ENCODE peak calls at places on chromosomes 7 and 10, in seven cellular contexts. G is GM23338, X is MM.1S, T is hepatocyte, B is OCI-LY7, L is SK-N-SH, U is HCT116. P is an unnamed sample.

GRCh38 chr10:74589226-74589673 is 237.2 kb upstream of the KAT6B start:
- DNase-seq in B (peak; percentile 80), X (no peak), T (peak; percentile 74), U (no peak), G (peak; percentile 48), L (peak; percentile 66), P (no peak)

GRCh38 chr7:150465414-150465813 is 15.0 kb downstream of the GIMAP8 start:
- DNase-seq in T (no peak), G (no peak), B (no peak), U (no peak), L (no peak), X (no peak), P (no peak)

GRCh38 chr10:89563861-89564478 is 28.6 kb upstream of the SLC16A12 start:
- DNase-seq in T (peak; percentile 57), X (peak; percentile 53), L (peak; percentile 54), B (peak; percentile 57), G (peak; percentile 63), U (peak; percentile 47), P (no peak)

GRCh38 chr10:103942866-103943265 is 24.1 kb upstream of the SLK start:
- DNase-seq in L (no peak), U (no peak), T (no peak), B (no peak), X (no peak), G (no peak), P (no peak)

GRCh38 chr10:99013885-99014284 is 221.8 kb downstream of the HPSE2 start:
- DNase-seq in L (no peak), T (no peak), B (no peak), G (no peak), X (no peak), U (no peak), P (no peak)

GRCh38 chr7:2017483-2017891 is 215.3 kb downstream of the MAD1L1 start:
- DNase-seq in G (no peak), B (no peak), U (no peak), X (no peak), T (no peak), L (peak; percentile 43), P (no peak)

GRCh38 chr7:99034932-99035722 is 108.8 kb downstream of the SMURF1 start:
- DNase-seq in B (no peak), L (no peak), U (no peak), G (no peak), X (no peak), T (no peak), P (no peak)

GRCh38 chr7:44394112-44394447 is 68.7 kb upstream of the CAMK2B start:
- DNase-seq in G (no peak), X (no peak), B (no peak), U (no peak), L (no peak), T (no peak), P (no peak)

GRCh38 chr7:23349484-23350157 is 50.5 kb downstream of the MALSU1 start:
- DNase-seq in G (no peak), L (peak; percentile 32), U (peak; percentile 93), T (no peak), B (no peak), X (no peak), P (peak; percentile 94)

GRCh38 chr7:139394553-139394952 is 34.9 kb downstream of the LUC7L2 start:
- DNase-seq in B (no peak), L (no peak), X (no peak), U (no peak), G (no peak), T (no peak), P (no peak)

GRCh38 chr7:102318482-102318971 is 31.9 kb downstream of the SH2B2 start:
- DNase-seq in B (no peak), G (no peak), U (peak; percentile 48), X (no peak), T (no peak), L (peak; percentile 59), P (peak; percentile 83)

GRCh38 chr7:143239822-143240221 is 18.0 kb downstream of the TAS2R40 start:
- DNase-seq in X (no peak), L (no peak), U (no peak), G (no peak), T (no peak), B (no peak), P (peak; percentile 76)

GRCh38 chr7:157513162-157513621 is 176.4 kb downstream of the DNAJB6 start:
- DNase-seq in B (no peak), T (no peak), G (no peak), U (no peak), X (no peak), L (no peak), P (no peak)

GRCh38 chr7:150800576-150801241 is at the start of gene TMEM176A:
- DNase-seq in U (no peak), T (peak; percentile 70), X (no peak), B (no peak), L (no peak), G (peak; percentile 37), P (no peak)

GRCh38 chr10:44380829-44381600 is 3.9 kb downstream of the CXCL12 start:
- DNase-seq in B (no peak), L (peak; percentile 37), U (no peak), G (peak; percentile 39), T (no peak), X (no peak), P (no peak)

GRCh38 chr10:72258617-72259016 is 15.1 kb upstream of the DDIT4 start:
- DNase-seq in L (no peak), G (peak; percentile 37), B (no peak), T (no peak), U (no peak), X (no peak), P (no peak)

GRCh38 chr7:19210883-19211282 is 65.7 kb upstream of the FERD3L start:
- DNase-seq in U (no peak), L (no peak), G (no peak), T (peak; percentile 8), X (no peak), B (no peak), P (no peak)

GRCh38 chr7:105863876-105864275 is 12.5 kb downstream of the ATXN7L1 start:
- DNase-seq in B (no peak), G (peak; percentile 78), L (no peak), X (no peak), T (no peak), U (no peak), P (no peak)
- H3K9me2 ChIP-seq in B (no peaks in the 10 kb centered on the region), G (no peaks in the 10 kb centered on the region), L (no peaks in the 10 kb centered on the region), X (no peaks in the 10 kb centered on the region), T (no peaks in the 10 kb centered on the region), U (no peaks in the 10 kb centered on the region), P (no peaks in the 10 kb centered on the region)

DNA sequence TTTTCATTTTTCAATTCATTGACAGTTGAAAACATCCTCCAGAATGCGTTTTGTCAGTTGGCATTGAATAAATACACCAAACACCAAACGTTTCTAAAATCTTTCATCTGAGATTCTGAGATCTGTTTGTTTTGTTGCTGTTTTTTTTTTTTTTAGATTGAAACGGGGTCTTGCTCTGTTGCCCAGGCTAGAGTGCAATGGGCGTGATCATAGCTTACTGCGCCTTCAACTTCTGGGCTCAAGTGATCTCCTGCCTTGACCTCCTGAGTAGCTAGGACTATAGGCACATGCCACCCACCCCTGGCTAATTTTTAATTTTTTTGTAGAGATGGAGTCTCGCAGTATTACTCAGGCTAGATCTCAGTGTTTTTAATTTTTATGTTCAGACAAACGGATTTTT is 30.7 kb downstream of the ZRANB1 start:
- DNase-seq in U (no peak), T (no peak), G (no peak), L (no peak), B (no peak), X (no peak), P (no peak)
- H3K9me2 ChIP-seq in U (no peaks in the 10 kb centered on the region), T (no peaks in the 10 kb centered on the region), G (no peaks in the 10 kb centered on the region), L (no peaks in the 10 kb centered on the region), B (no peaks in the 10 kb centered on the region), X (no peaks in the 10 kb centered on the region), P (no peaks in the 10 kb centered on the region)

GRCh38 chr10:132178046-132178445 is 8.7 kb upstream of the DPYSL4 start:
- DNase-seq in X (no peak), G (no peak), B (no peak), U (no peak), T (no peak), L (no peak), P (no peak)
- H3K9me2 ChIP-seq in X (no peaks in the 10 kb centered on the region), G (no peaks in the 10 kb centered on the region), B (no peaks in the 10 kb centered on the region), U (no peaks in the 10 kb centered on the region), T (no peaks in the 10 kb centered on the region), L (no peaks in the 10 kb centered on the region), P (no peaks in the 10 kb centered on the region)

DNA sequence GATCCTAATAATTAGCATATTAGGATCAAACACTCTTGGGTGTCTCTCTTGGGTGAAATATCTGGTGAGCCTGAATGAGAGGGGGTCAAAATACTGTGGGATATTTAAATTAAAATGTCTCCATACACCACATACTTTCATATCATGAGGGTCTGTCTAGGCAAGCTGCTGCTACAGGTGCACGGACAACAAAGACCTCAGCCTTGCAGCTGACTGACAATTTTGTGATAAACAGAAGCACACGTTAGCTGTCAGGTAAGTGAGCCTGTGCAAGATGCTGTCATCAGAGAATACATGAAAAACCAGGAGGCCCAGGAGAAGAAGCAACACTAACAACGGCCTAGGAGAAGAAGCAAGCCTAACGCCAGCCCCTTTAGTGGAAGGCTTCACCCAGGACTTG is 247.5 kb downstream of the ADARB2 start:
- DNase-seq in L (no peak), B (peak; percentile 79), T (no peak), U (no peak), X (no peak), G (no peak), P (no peak)
- H3K9me2 ChIP-seq in L (no peaks in the 10 kb centered on the region), B (no peaks in the 10 kb centered on the region), T (no peaks in the 10 kb centered on the region), U (no peaks in the 10 kb centered on the region), X (no peaks in the 10 kb centered on the region), G (no peaks in the 10 kb centered on the region), P (no peaks in the 10 kb centered on the region)

GRCh38 chr7:31082017-31082416 is 29.9 kb downstream of the ADCYAP1R1 start:
- DNase-seq in G (no peak), T (no peak), U (no peak), B (no peak), X (no peak), L (no peak), P (no peak)
- H3K9me2 ChIP-seq in G (no peaks in the 10 kb centered on the region), T (no peaks in the 10 kb centered on the region), U (no peaks in the 10 kb centered on the region), B (no peaks in the 10 kb centered on the region), X (no peaks in the 10 kb centered on the region), L (no peaks in the 10 kb centered on the region), P (no peaks in the 10 kb centered on the region)

GRCh38 chr10:127690176-127690575 is 46.8 kb upstream of the FOXI2 start:
- DNase-seq in G (no peak), B (no peak), X (no peak), T (no peak), L (no peak), U (no peak), P (no peak)

GRCh38 chr10:127699311-127699710 is 37.7 kb upstream of the FOXI2 start:
- DNase-seq in U (no peak), L (no peak), X (no peak), G (no peak), T (no peak), B (no peak), P (no peak)

GRCh38 chr10:127694580-127695193 is 42.3 kb upstream of the FOXI2 start:
- DNase-seq in L (peak; percentile 65), X (peak; percentile 41), B (peak; percentile 66), U (peak; percentile 85), T (peak; percentile 57), G (peak; percentile 95), P (no peak)

GRCh38 chr10:127695431-127695830 is 41.6 kb upstream of the FOXI2 start:
- DNase-seq in X (no peak), U (no peak), T (no peak), L (no peak), G (peak; percentile 62), B (no peak), P (no peak)
- H3K9me2 ChIP-seq in X (no peaks in the 10 kb centered on the region), U (no peaks in the 10 kb centered on the region), T (no peaks in the 10 kb centered on the region), L (no peaks in the 10 kb centered on the region), G (no peaks in the 10 kb centered on the region), B (no peaks in the 10 kb centered on the region), P (no peaks in the 10 kb centered on the region)